ENCODE peak calls at places on chromosomes 5 and 9, in six cellular contexts. One of them, this sample, is unnamed.

GRCh38 chr5:56822961-56823360 is 7.6 kb downstream of the MAP3K1 start:
- DNase-seq in aorta: peak; percentile 61
- DNase-seq in psoas muscle: no peak
- DNase-seq in Caco-2: no peak
- DNase-seq in GM12878: no peak
- DNase-seq in right cardiac atrium: no peak
- DNase-seq in this sample: no peak

GRCh38 chr5:36242534-36243144 is 914 bp upstream of the NADK2 start:
- DNase-seq in aorta: peak; percentile 49
- DNase-seq in psoas muscle: no peak
- DNase-seq in Caco-2: peak; percentile 49
- DNase-seq in GM12878: no peak
- DNase-seq in right cardiac atrium: peak; percentile 47
- DNase-seq in this sample: peak; percentile 61

GRCh38 chr5:6443326-6443725 is 5.3 kb upstream of the UBE2QL1 start:
- DNase-seq in aorta: no peak
- DNase-seq in psoas muscle: no peak
- DNase-seq in Caco-2: no peak
- DNase-seq in GM12878: no peak
- DNase-seq in right cardiac atrium: no peak
- DNase-seq in this sample: no peak

GRCh38 chr9:127912882-127913281 is 4.0 kb downstream of the ST6GALNAC4 start:
- DNase-seq in aorta: no peak
- DNase-seq in psoas muscle: no peak
- DNase-seq in Caco-2: peak; percentile 65
- DNase-seq in GM12878: no peak
- DNase-seq in right cardiac atrium: peak; percentile 32
- DNase-seq in this sample: no peak

GRCh38 chr5:56498759-56499395 is 265.7 kb upstream of the ANKRD55 start:
- DNase-seq in aorta: no peak
- DNase-seq in psoas muscle: no peak
- DNase-seq in Caco-2: no peak
- DNase-seq in GM12878: no peak
- DNase-seq in right cardiac atrium: peak; percentile 80
- DNase-seq in this sample: no peak

GRCh38 chr5:174533127-174533453 is 191.3 kb upstream of the MSX2 start:
- DNase-seq in aorta: no peak
- DNase-seq in psoas muscle: no peak
- DNase-seq in Caco-2: no peak
- DNase-seq in GM12878: no peak
- DNase-seq in right cardiac atrium: no peak
- DNase-seq in this sample: no peak

GRCh38 chr5:106028314-106028713 is 1642.4 kb downstream of the EFNA5 start:
- DNase-seq in aorta: no peak
- DNase-seq in psoas muscle: no peak
- DNase-seq in Caco-2: no peak
- DNase-seq in GM12878: no peak
- DNase-seq in right cardiac atrium: no peak
- DNase-seq in this sample: no peak

GRCh38 chr5:153489611-153490010 is 859 bp upstream of the GRIA1 start:
- DNase-seq in aorta: no peak
- DNase-seq in psoas muscle: no peak
- DNase-seq in Caco-2: no peak
- DNase-seq in GM12878: no peak
- DNase-seq in right cardiac atrium: no peak
- DNase-seq in this sample: no peak

GRCh38 chr9:72354704-72355103 is 10.3 kb downstream of the ZFAND5 start:
- DNase-seq in aorta: no peak
- DNase-seq in psoas muscle: no peak
- DNase-seq in Caco-2: no peak
- DNase-seq in GM12878: no peak
- DNase-seq in right cardiac atrium: no peak
- DNase-seq in this sample: no peak

GRCh38 chr9:108707120-108707519 is 148.7 kb downstream of the ACTL7B start:
- DNase-seq in aorta: no peak
- DNase-seq in psoas muscle: no peak
- DNase-seq in Caco-2: no peak
- DNase-seq in GM12878: no peak
- DNase-seq in right cardiac atrium: no peak
- DNase-seq in this sample: no peak

GRCh38 chr5:176644294-176644693 is 3.0 kb upstream of the TSPAN17 start:
- DNase-seq in aorta: no peak
- DNase-seq in psoas muscle: no peak
- DNase-seq in Caco-2: no peak
- DNase-seq in GM12878: no peak
- DNase-seq in right cardiac atrium: no peak
- DNase-seq in this sample: no peak

GRCh38 chr5:34487202-34487879 is 168.8 kb upstream of the RAI14 start:
- DNase-seq in aorta: peak; percentile 61
- DNase-seq in psoas muscle: no peak
- DNase-seq in Caco-2: peak; percentile 58
- DNase-seq in GM12878: no peak
- DNase-seq in right cardiac atrium: no peak
- DNase-seq in this sample: no peak

GRCh38 chr5:67166460-67166871 is 30.1 kb downstream of the CD180 start:
- DNase-seq in aorta: peak; percentile 86
- DNase-seq in psoas muscle: peak; percentile 66
- DNase-seq in Caco-2: no peak
- DNase-seq in GM12878: no peak
- DNase-seq in right cardiac atrium: peak; percentile 85
- DNase-seq in this sample: peak; percentile 89

GRCh38 chr9:137396227-137396626 is 26.7 kb downstream of the EXD3 start:
- DNase-seq in aorta: no peak
- DNase-seq in psoas muscle: no peak
- DNase-seq in Caco-2: peak; percentile 21
- DNase-seq in GM12878: no peak
- DNase-seq in right cardiac atrium: no peak
- DNase-seq in this sample: peak; percentile 52

GRCh38 chr5:132281856-132282614 is 12.2 kb upstream of the SLC22A4 start:
- DNase-seq in aorta: no peak
- DNase-seq in psoas muscle: no peak
- DNase-seq in Caco-2: no peak
- DNase-seq in GM12878: no peak
- DNase-seq in right cardiac atrium: no peak
- DNase-seq in this sample: no peak

GRCh38 chr5:59798862-59799667 is 94.5 kb downstream of the PDE4D start:
- DNase-seq in aorta: no peak
- DNase-seq in psoas muscle: no peak
- DNase-seq in Caco-2: no peak
- DNase-seq in GM12878: peak; percentile 60
- DNase-seq in right cardiac atrium: no peak
- DNase-seq in this sample: no peak

GRCh38 chr5:17412760-17413671 is 85.0 kb upstream of the TAF11L2 start:
- DNase-seq in aorta: no peak
- DNase-seq in psoas muscle: no peak
- DNase-seq in Caco-2: no peak
- DNase-seq in GM12878: no peak
- DNase-seq in right cardiac atrium: no peak
- DNase-seq in this sample: no peak

GRCh38 chr5:126003309-126003708 is 419.9 kb upstream of the GRAMD2B start:
- DNase-seq in aorta: peak; percentile 79
- DNase-seq in psoas muscle: no peak
- DNase-seq in Caco-2: no peak
- DNase-seq in GM12878: no peak
- DNase-seq in right cardiac atrium: peak; percentile 77
- DNase-seq in this sample: peak; percentile 61

GRCh38 chr5:72194846-72195245 is 87.6 kb downstream of the MAP1B start:
- DNase-seq in aorta: no peak
- DNase-seq in psoas muscle: no peak
- DNase-seq in Caco-2: no peak
- DNase-seq in GM12878: peak; percentile 72
- DNase-seq in right cardiac atrium: no peak
- DNase-seq in this sample: no peak

GRCh38 chr5:43041669-43042175 is 1.6 kb upstream of the ANXA2R start:
- DNase-seq in aorta: peak; percentile 78
- DNase-seq in psoas muscle: peak; percentile 53
- DNase-seq in Caco-2: peak; percentile 70
- DNase-seq in GM12878: no peak
- DNase-seq in right cardiac atrium: no peak
- DNase-seq in this sample: no peak

GRCh38 chr5:111603446-111603827 is 91.1 kb upstream of the STARD4 start:
- DNase-seq in aorta: no peak
- DNase-seq in psoas muscle: no peak
- DNase-seq in Caco-2: no peak
- DNase-seq in GM12878: no peak
- DNase-seq in right cardiac atrium: no peak
- DNase-seq in this sample: no peak

GRCh38 chr9:103992938-103993595 is 101.0 kb upstream of the SMC2 start:
- DNase-seq in aorta: no peak
- DNase-seq in psoas muscle: no peak
- DNase-seq in Caco-2: no peak
- DNase-seq in GM12878: no peak
- DNase-seq in right cardiac atrium: no peak
- DNase-seq in this sample: no peak
- H3K9me3 ChIP-seq in aorta: no peaks in the 10 kb centered on the region
- H3K9me3 ChIP-seq in psoas muscle: no peaks in the 10 kb centered on the region
- H3K9me3 ChIP-seq in Caco-2: no peaks in the 10 kb centered on the region
- H3K9me3 ChIP-seq in GM12878: no peaks in the 10 kb centered on the region
- H3K9me3 ChIP-seq in right cardiac atrium: no peaks in the 10 kb centered on the region
- H3K9me3 ChIP-seq in this sample: no peaks in the 10 kb centered on the region

DNA sequence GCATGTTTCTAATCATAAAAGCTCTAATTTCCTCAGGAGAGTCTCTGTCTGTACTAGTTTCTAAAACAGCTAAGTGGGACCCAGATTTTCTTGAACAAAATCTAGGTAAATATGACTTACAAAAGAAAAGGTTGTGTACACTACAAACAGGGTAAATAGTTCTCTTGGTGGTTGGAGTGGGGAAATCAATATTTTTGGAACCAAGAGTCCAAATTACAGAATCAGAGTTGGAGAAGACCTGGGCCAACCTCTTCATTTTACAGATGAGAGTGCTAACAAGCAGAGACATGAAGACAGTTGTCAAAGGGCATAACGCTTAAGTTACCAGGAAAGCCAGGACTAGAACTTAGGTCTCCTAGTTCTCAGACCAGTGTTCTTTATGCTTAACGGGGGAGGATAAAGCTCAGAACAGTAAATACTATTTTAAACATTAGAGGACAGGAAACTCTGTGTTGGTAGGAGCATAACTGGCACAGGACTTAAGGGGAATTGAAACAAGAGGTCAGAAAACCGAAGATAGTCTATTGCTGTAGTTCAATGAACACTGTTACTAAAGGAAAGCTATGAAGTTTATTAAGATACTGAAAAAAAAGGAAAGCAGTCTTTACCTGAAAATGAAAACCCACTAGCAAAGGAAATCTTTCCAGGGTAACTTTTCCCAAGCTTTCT is 9.3 kb upstream of the GOLGA1 start:
- DNase-seq in aorta: no peak
- DNase-seq in psoas muscle: no peak
- DNase-seq in Caco-2: no peak
- DNase-seq in GM12878: no peak
- DNase-seq in right cardiac atrium: no peak
- DNase-seq in this sample: no peak
- H3K9me3 ChIP-seq in aorta: no peaks in the 10 kb centered on the region
- H3K9me3 ChIP-seq in psoas muscle: no peaks in the 10 kb centered on the region
- H3K9me3 ChIP-seq in Caco-2: no peaks in the 10 kb centered on the region
- H3K9me3 ChIP-seq in GM12878: no peaks in the 10 kb centered on the region
- H3K9me3 ChIP-seq in right cardiac atrium: no peaks in the 10 kb centered on the region
- H3K9me3 ChIP-seq in this sample: no peaks in the 10 kb centered on the region

GRCh38 chr5:77795268-77795667 is 19.1 kb upstream of the TBCA start:
- DNase-seq in aorta: no peak
- DNase-seq in psoas muscle: no peak
- DNase-seq in Caco-2: no peak
- DNase-seq in GM12878: no peak
- DNase-seq in right cardiac atrium: no peak
- DNase-seq in this sample: no peak

GRCh38 chr5:77791356-77791755 is 15.2 kb upstream of the TBCA start:
- DNase-seq in aorta: no peak
- DNase-seq in psoas muscle: no peak
- DNase-seq in Caco-2: no peak
- DNase-seq in GM12878: no peak
- DNase-seq in right cardiac atrium: no peak
- DNase-seq in this sample: no peak

GRCh38 chr5:77797133-77797532 is 21.0 kb upstream of the TBCA start:
- DNase-seq in aorta: no peak
- DNase-seq in psoas muscle: no peak
- DNase-seq in Caco-2: no peak
- DNase-seq in GM12878: no peak
- DNase-seq in right cardiac atrium: no peak
- DNase-seq in this sample: no peak

DNA sequence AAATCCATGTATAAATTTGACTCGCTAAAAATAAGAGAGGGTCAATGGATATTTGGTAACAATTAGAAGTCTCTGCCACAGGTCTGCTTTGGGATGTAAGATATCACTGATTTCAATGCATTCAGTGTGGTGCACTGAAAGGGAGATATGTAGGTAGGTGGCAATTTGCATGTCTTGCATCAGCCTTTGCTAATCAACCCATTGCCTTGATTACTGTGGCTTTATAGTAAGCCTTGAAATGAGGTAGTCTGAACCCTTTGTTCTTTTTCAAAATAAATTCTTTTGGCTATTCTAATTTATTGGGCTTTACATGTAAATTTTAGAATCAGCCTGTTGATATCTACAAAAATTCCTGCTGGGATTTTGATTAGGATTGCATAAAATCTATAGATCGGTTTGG is 15.8 kb upstream of the TBCA start:
- DNase-seq in aorta: no peak
- DNase-seq in psoas muscle: no peak
- DNase-seq in Caco-2: no peak
- DNase-seq in GM12878: no peak
- DNase-seq in right cardiac atrium: no peak
- DNase-seq in this sample: no peak
- H3K9me3 ChIP-seq in aorta: peaks cover 1% of the 10 kb centered on the region
- H3K9me3 ChIP-seq in psoas muscle: no peaks in the 10 kb centered on the region
- H3K9me3 ChIP-seq in Caco-2: no peaks in the 10 kb centered on the region
- H3K9me3 ChIP-seq in GM12878: no peaks in the 10 kb centered on the region
- H3K9me3 ChIP-seq in right cardiac atrium: no peaks in the 10 kb centered on the region
- H3K9me3 ChIP-seq in this sample: no peaks in the 10 kb centered on the region

DNA sequence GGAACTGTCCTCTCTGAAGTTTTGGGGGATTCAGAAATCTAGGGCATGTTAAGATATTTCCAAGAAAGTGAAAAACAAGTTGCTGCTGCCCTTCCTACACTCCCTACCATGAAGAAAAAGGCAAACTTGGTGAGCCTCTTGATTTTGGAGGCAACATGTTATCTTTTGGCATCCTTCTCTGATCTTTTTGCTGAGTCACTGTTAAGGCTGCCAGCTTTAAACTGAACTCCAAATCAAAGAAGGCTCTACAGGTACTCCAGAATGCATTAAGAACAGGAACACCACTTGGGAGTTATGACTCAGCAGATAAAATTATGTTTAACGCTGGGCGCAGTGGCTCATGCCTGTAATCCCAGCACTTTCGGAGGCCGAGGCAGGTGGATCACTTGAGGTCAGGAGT is 24.0 kb downstream of the PCDHB15 start:
- DNase-seq in aorta: no peak
- DNase-seq in psoas muscle: no peak
- DNase-seq in Caco-2: no peak
- DNase-seq in GM12878: no peak
- DNase-seq in right cardiac atrium: no peak
- DNase-seq in this sample: no peak
- H3K9me3 ChIP-seq in aorta: peaks cover 29% of the 10 kb centered on the region
- H3K9me3 ChIP-seq in psoas muscle: peaks cover 85% of the 10 kb centered on the region
- H3K9me3 ChIP-seq in Caco-2: peaks cover 26% of the 10 kb centered on the region
- H3K9me3 ChIP-seq in GM12878: peaks cover 2% of the 10 kb centered on the region
- H3K9me3 ChIP-seq in right cardiac atrium: peaks cover 16% of the 10 kb centered on the region
- H3K9me3 ChIP-seq in this sample: peaks cover 35% of the 10 kb centered on the region

DNA sequence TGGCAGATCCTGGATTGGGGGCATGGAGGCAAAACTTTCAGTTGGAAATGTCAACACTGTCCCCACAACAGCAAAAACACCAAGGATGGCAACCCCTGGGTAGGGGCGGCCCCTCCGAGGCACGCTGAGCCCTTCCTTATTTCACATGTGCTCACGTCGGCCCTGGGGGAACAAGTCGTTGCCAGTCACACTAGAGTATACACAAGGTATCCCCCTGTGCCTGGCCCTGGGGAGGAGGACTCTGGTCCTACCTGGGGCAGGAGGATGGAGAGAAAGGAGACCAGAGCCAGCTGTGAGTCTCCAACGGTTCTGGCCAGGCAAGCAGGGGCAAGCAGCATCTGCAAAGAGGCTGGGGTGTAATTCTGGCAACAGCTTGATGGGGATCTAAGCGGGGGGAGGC is 126.9 kb upstream of the FOXD4L5 start:
- DNase-seq in aorta: no peak
- DNase-seq in psoas muscle: no peak
- DNase-seq in Caco-2: no peak
- DNase-seq in GM12878: no peak
- DNase-seq in right cardiac atrium: no peak
- DNase-seq in this sample: peak; percentile 25
- H3K9me3 ChIP-seq in aorta: no peaks in the 10 kb centered on the region
- H3K9me3 ChIP-seq in psoas muscle: no peaks in the 10 kb centered on the region
- H3K9me3 ChIP-seq in Caco-2: no peaks in the 10 kb centered on the region
- H3K9me3 ChIP-seq in GM12878: no peaks in the 10 kb centered on the region
- H3K9me3 ChIP-seq in right cardiac atrium: no peaks in the 10 kb centered on the region
- H3K9me3 ChIP-seq in this sample: no peaks in the 10 kb centered on the region